ENCODE peak calls at places on chromosomes 2 and 18, in eight cellular contexts. R, G, Z, H, L, C, K and P are unnamed samples.

GRCh38 chr2:51031004-51031791 is 734 bp downstream of the NRXN1 start:
- DNase-seq in R (no peak), G (no peak), Z (peak; percentile 37), H (no peak), L (no peak), C (no peak), K (no peak), P (no peak)

GRCh38 chr2:157758586-157758985 is 117.5 kb downstream of the ACVR1 start:
- DNase-seq in R (no peak), G (no peak), Z (no peak), H (no peak), L (no peak), C (no peak), K (no peak), P (no peak)

GRCh38 chr2:240687045-240687740 is 4.5 kb upstream of the AQP12A start:
- DNase-seq in R (no peak), G (no peak), Z (no peak), H (no peak), L (no peak), C (no peak), K (no peak), P (no peak)

GRCh38 chr2:20450201-20451108 is 3.6 kb downstream of the RHOB start:
- DNase-seq in R (peak; percentile 83), G (no peak), Z (no peak), H (peak; percentile 80), L (peak; percentile 63), C (peak; percentile 54), K (peak; percentile 59), P (no peak)

GRCh38 chr2:47072018-47072691 is 83.0 kb downstream of the STPG4 start:
- DNase-seq in R (peak; percentile 76), G (no peak), Z (no peak), H (peak; percentile 94), L (no peak), C (peak; percentile 83), K (no peak), P (no peak)

GRCh38 chr2:230203110-230203676 is 16.6 kb downstream of the SP110 start:
- DNase-seq in R (no peak), G (no peak), Z (no peak), H (no peak), L (no peak), C (peak; percentile 84), K (no peak), P (no peak)

GRCh38 chr2:59584958-59585357 is 968.5 kb downstream of the BCL11A start:
- DNase-seq in R (no peak), G (peak; percentile 4), Z (peak; percentile 46), H (no peak), L (peak; percentile 16), C (no peak), K (no peak), P (no peak)

GRCh38 chr2:99507964-99508818 is 18.4 kb upstream of the REV1 start:
- DNase-seq in R (no peak), G (no peak), Z (peak; percentile 97), H (no peak), L (peak; percentile 81), C (no peak), K (no peak), P (no peak)

GRCh38 chr18:9869713-9870430 is 15.9 kb upstream of the TXNDC2 start:
- DNase-seq in R (peak; percentile 80), G (peak; percentile 97), Z (no peak), H (peak; percentile 51), L (no peak), C (no peak), K (peak; percentile 56), P (no peak)

GRCh38 chr2:121375621-121376159 is 90.7 kb upstream of the TFCP2L1 start:
- DNase-seq in R (peak; percentile 71), G (no peak), Z (no peak), H (no peak), L (no peak), C (no peak), K (no peak), P (no peak)

GRCh38 chr2:149040451-149040850 is 2.0 kb downstream of the LYPD6B start:
- DNase-seq in R (peak; percentile 32), G (peak; percentile 79), Z (peak; percentile 15), H (no peak), L (peak; percentile 15), C (no peak), K (no peak), P (peak; percentile 13)